ENCODE peak calls at places on chromosomes 13 and 19, in four cellular contexts. T, Y, O and J are unnamed samples.

GRCh38 chr19:5124111-5124855 is 155.4 kb downstream of the KDM4B start:
- DNase-seq in Y (no peak), O (no peak), T (no peak), J (no peak)

GRCh38 chr13:49374585-49375290 is 69.1 kb downstream of the CAB39L start:
- DNase-seq in O (peak), Y (no peak), T (no peak), J (no peak)

GRCh38 chr13:80441968-80442367 is 101.0 kb upstream of the SPRY2 start:
- DNase-seq in T (no peak), Y (no peak), O (no peak), J (no peak)

GRCh38 chr13:101527130-101527529 is 74.7 kb downstream of the ITGBL1 start:
- DNase-seq in O (no peak), Y (no peak), T (no peak), J (no peak)

GRCh38 chr19:10878253-10878652 is 6.9 kb downstream of the CARM1 start:
- DNase-seq in T (no peak), O (no peak), Y (no peak), J (no peak)

GRCh38 chr19:2231621-2232221 is 4.4 kb downstream of the PLEKHJ1 start:
- DNase-seq in T (no peak), O (no peak), Y (no peak), J (no peak)

GRCh38 chr13:86510792-86511191 is 711.6 kb upstream of the SLITRK6 start:
- DNase-seq in Y (no peak), O (no peak), T (no peak), J (no peak)

GRCh38 chr19:49371184-49371583 is 7.5 kb downstream of the DKKL1 start:
- DNase-seq in Y (no peak), O (no peak), T (no peak), J (no peak)

GRCh38 chr19:7617172-7617571 is 12.2 kb downstream of the XAB2 start:
- DNase-seq in Y (no peak), O (no peak), T (no peak), J (no peak)